ENCODE peak calls at places on chromosomes 16 and 17, in six cellular contexts. I, P, R, Q, Z and W are unnamed samples.

GRCh38 chr17:47324224-47325020 is 667 bp downstream of the EFCAB13 start:
- DNase-seq in I (peak; percentile 79), P (peak; percentile 66), R (no peak), Q (peak; percentile 77), Z (peak; percentile 50), W (no peak)

GRCh38 chr17:19284005-19284959 is 47.1 kb downstream of the EPN2 start:
- DNase-seq in I (no peak), P (no peak), R (no peak), Q (no peak), Z (no peak), W (no peak)

GRCh38 chr17:17675925-17676534 is 5.2 kb upstream of the RAI1 start:
- DNase-seq in I (peak; percentile 71), P (peak; percentile 79), R (no peak), Q (no peak), Z (no peak), W (no peak)

GRCh38 chr16:84729716-84730320 is 30.0 kb downstream of the USP10 start:
- DNase-seq in I (no peak), P (no peak), R (no peak), Q (no peak), Z (peak; percentile 40), W (no peak)

GRCh38 chr16:14354561-14355351 is 275.3 kb downstream of the PARN start:
- DNase-seq in I (no peak), P (no peak), R (no peak), Q (no peak), Z (peak; percentile 15), W (no peak)

GRCh38 chr17:39082482-39082881 is 69.0 kb downstream of the PLXDC1 start:
- DNase-seq in I (no peak), P (no peak), R (no peak), Q (no peak), Z (peak; percentile 94), W (no peak)

GRCh38 chr16:23310217-23310616 is 8.1 kb downstream of the SCNN1B start:
- DNase-seq in I (no peak), P (no peak), R (no peak), Q (no peak), Z (no peak), W (no peak)

GRCh38 chr16:86961133-86961720 is 356.0 kb downstream of the C16orf95 start:
- DNase-seq in I (no peak), P (no peak), R (no peak), Q (no peak), Z (peak; percentile 29), W (no peak)

GRCh38 chr17:20263595-20263994 is 203.7 kb downstream of the LGALS9B start:
- DNase-seq in I (peak; percentile 21), P (no peak), R (no peak), Q (no peak), Z (peak; percentile 30), W (no peak)

GRCh38 chr16:85917012-85917411 is 18.1 kb downstream of the IRF8 start:
- DNase-seq in I (peak; percentile 24), P (no peak), R (no peak), Q (no peak), Z (no peak), W (no peak)
- TF ChIP-seq CTCF in I (peak; percentile 63), P (no peak), R (peak; percentile 43), Q (no peak), Z (no peak), W (no peak)

GRCh38 chr17:64506576-64507417 is at the start of gene CEP95:
- DNase-seq in I (peak; percentile 98), P (peak; percentile 97), R (peak; percentile 98), Q (peak; percentile 97), Z (peak; percentile 99), W (peak; percentile 99)

GRCh38 chr17:64505320-64506200 is 529 bp downstream of the DDX5 start:
- DNase-seq in I (peak; percentile 84), P (peak; percentile 90), R (peak; percentile 73), Q (peak; percentile 93), Z (peak; percentile 90), W (peak; percentile 96)

GRCh38 chr17:64507418-64507766 is 615 bp downstream of the CEP95 start:
- DNase-seq in I (peak; percentile 74), P (no peak), R (no peak), Q (no peak), Z (peak; percentile 76), W (no peak)

GRCh38 chr17:64504769-64505319 is 1.2 kb downstream of the DDX5 start:
- DNase-seq in I (no peak), P (no peak), R (no peak), Q (no peak), Z (peak; percentile 94), W (no peak)

GRCh38 chr17:64506201-64506575 is at the start of gene DDX5:
- DNase-seq in I (peak; percentile 98), P (peak; percentile 97), R (peak; percentile 94), Q (peak; percentile 99), Z (peak; percentile 96), W (peak; percentile 98)
- TF ChIP-seq CTCF in I (no peak), P (peak; percentile 9), R (no peak), Q (no peak), Z (no peak), W (no peak)

GRCh38 chr17:79400989-79401703 is 209.7 kb downstream of the RBFOX3 start:
- DNase-seq in I (peak; percentile 80), P (peak; percentile 40), R (peak; percentile 81), Q (peak; percentile 77), Z (peak; percentile 53), W (peak; percentile 91)
- TF ChIP-seq CTCF in I (peak; percentile 79), P (peak; percentile 17), R (peak; percentile 93), Q (peak; percentile 79), Z (peak; percentile 97), W (peak; percentile 90)

DNA sequence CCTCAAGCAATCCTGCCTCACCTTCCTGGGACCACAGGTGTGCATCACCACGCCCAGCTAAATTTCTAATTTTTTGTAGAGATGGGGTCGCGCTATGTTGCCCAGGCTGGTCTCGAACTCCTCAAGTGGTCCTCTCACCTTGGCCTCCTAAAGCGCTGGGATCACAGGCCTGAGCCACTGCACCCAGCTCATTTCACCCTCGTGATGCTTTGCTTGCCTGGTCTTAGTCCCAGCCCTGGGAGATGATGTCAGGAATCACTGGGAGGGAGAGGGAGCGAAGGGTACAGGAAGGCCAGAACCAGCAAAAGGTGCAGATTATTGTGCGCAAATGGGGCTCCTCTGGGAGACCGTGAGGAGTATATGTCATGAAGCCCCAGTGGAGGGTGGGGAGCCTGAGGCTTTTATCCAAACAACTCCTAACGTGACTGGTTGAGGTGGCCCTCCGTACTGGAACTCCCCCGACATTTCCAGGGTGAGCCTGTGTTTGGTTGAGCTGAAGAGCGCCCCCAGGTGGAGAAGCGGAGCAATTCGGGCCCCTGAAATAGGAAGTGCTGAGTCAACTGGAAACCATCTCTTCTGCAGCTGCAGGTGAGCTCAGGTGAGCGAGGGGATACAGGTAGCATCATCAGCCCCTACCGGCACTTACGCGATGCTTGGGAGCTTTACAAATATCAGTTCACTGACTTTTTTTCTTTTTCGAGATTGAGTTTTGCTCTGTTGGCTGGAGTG is 41.2 kb upstream of the HAPSTR1 start:
- DNase-seq in I (peak; percentile 93), P (no peak), R (peak; percentile 15), Q (no peak), Z (no peak), W (no peak)
- TF ChIP-seq CTCF in I (peak; percentile 98), P (no peak), R (peak; percentile 53), Q (peak; percentile 24), Z (peak; percentile 35), W (peak; percentile 52)

GRCh38 chr17:65231662-65232335 is 94.6 kb downstream of the RGS9 start:
- DNase-seq in I (peak; percentile 92), P (peak; percentile 30), R (peak; percentile 59), Q (no peak), Z (peak; percentile 85), W (peak; percentile 87)

GRCh38 chr17:65230040-65230439 is 92.9 kb downstream of the RGS9 start:
- DNase-seq in I (no peak), P (no peak), R (no peak), Q (no peak), Z (no peak), W (no peak)

GRCh38 chr17:65229596-65229995 is 92.4 kb downstream of the RGS9 start:
- DNase-seq in I (no peak), P (no peak), R (no peak), Q (no peak), Z (no peak), W (no peak)

GRCh38 chr17:65228734-65229390 is 91.7 kb downstream of the RGS9 start:
- DNase-seq in I (no peak), P (no peak), R (no peak), Q (no peak), Z (peak; percentile 93), W (no peak)

DNA sequence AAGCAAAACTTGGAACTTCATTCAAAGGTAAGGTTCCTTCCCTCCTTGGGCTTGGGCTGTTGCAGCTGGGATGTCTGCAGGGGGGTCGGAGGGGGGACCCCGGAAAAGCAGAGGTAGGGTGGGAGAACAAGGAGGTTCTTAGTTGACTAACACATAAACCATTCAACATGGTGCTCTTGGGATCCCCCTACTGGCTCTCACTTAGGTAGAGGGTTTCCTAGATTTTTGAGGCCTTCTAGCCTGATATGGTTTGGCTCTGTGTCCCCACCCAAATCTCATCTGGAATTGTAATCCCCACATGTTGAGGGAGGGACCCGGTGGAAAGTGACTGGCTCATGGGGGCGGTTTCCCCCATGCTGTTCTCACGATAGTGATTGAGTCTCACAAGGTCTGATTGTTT is 93.9 kb downstream of the RGS9 start:
- DNase-seq in I (peak; percentile 25), P (no peak), R (no peak), Q (no peak), Z (no peak), W (no peak)
- TF ChIP-seq CTCF in I (no peak), P (no peak), R (no peak), Q (no peak), Z (peak; percentile 27), W (no peak)

GRCh38 chr17:7077911-7078546 is 2.0 kb downstream of the CLEC10A start:
- DNase-seq in I (no peak), P (no peak), R (no peak), Q (no peak), Z (no peak), W (no peak)
- TF ChIP-seq CTCF in I (no peak), P (no peak), R (no peak), Q (no peak), Z (no peak), W (no peak)